ENCODE peak calls at places on chromosomes 1 and 21, in eight cellular contexts. L is RWPE1, H is right lobe of liver, R is lung microvascular endothelial cell, A is anterior cingulate cortex, V is epithelial cell of esophagus, N is H9, U is left ventricle myocardium inferior. O is an unnamed sample.

GRCh38 chr1:177741476-177741875 is 228.4 kb downstream of the SEC16B start:
- DNase-seq in L (no peak), H (no peak), R (no peak), A (no peak), V (no peak), N (no peak), U (no peak), O (no peak)

GRCh38 chr1:68917456-68917855 is 420.6 kb upstream of the DEPDC1 start:
- DNase-seq in L (no peak), H (no peak), R (no peak), A (no peak), V (no peak), N (no peak), U (no peak), O (no peak)

GRCh38 chr1:225772323-225772768 is 5.3 kb upstream of the SRP9 start:
- DNase-seq in L (peak), H (peak), R (peak), A (peak), V (peak), N (peak), U (peak), O (peak)

GRCh38 chr1:153488731-153489130 is 28.3 kb upstream of the S100A7 start:
- DNase-seq in L (no peak), H (no peak), R (no peak), A (no peak), V (no peak), N (no peak), U (no peak), O (no peak)

GRCh38 chr1:25030674-25031589 is 100.9 kb upstream of the RUNX3 start:
- DNase-seq in L (peak), H (no peak), R (no peak), A (no peak), V (peak), N (no peak), U (no peak), O (no peak)

GRCh38 chr1:186682721-186683120 is 2.5 kb upstream of the PTGS2 start:
- DNase-seq in L (no peak), H (no peak), R (no peak), A (no peak), V (peak), N (no peak), U (no peak), O (no peak)

GRCh38 chr1:24322636-24323177 is 3.5 kb downstream of the GRHL3 start:
- DNase-seq in L (no peak), H (no peak), R (no peak), A (no peak), V (peak), N (no peak), U (no peak), O (peak)

GRCh38 chr1:165168466-165168865 is 188.0 kb downstream of the LMX1A start:
- DNase-seq in L (no peak), H (no peak), R (no peak), A (no peak), V (no peak), N (no peak), U (no peak), O (no peak)

GRCh38 chr1:207259391-207259790 is 62.1 kb upstream of the CD55 start:
- DNase-seq in L (no peak), H (no peak), R (peak), A (no peak), V (peak), N (peak), U (no peak), O (no peak)

GRCh38 chr1:51518730-51519047 is 377 bp downstream of the EPS15 start:
- DNase-seq in L (peak), H (peak), R (peak), A (no peak), V (peak), N (no peak), U (peak), O (peak)

GRCh38 chr1:91075233-91076135 is 53.6 kb upstream of the ZNF644 start:
- DNase-seq in L (no peak), H (no peak), R (no peak), A (no peak), V (no peak), N (no peak), U (no peak), O (no peak)

GRCh38 chr1:43666608-43667007 is 16.7 kb downstream of the KDM4A start:
- DNase-seq in L (peak), H (no peak), R (no peak), A (no peak), V (peak), N (no peak), U (no peak), O (no peak)

GRCh38 chr21:25506887-25507286 is 100.4 kb downstream of the MRPL39 start:
- DNase-seq in L (peak), H (no peak), R (no peak), A (no peak), V (peak), N (no peak), U (no peak), O (no peak)

GRCh38 chr1:37825508-37825907 is 17.5 kb upstream of the YRDC start:
- DNase-seq in L (no peak), H (no peak), R (no peak), A (no peak), V (no peak), N (no peak), U (no peak), O (no peak)

GRCh38 chr1:159920202-159920601 is 5.1 kb downstream of the TAGLN2 start:
- DNase-seq in L (no peak), H (no peak), R (no peak), A (no peak), V (no peak), N (no peak), U (no peak), O (no peak)

GRCh38 chr1:233543338-233544255 is 70.3 kb upstream of the KCNK1 start:
- DNase-seq in L (peak), H (no peak), R (no peak), A (peak), V (peak), N (no peak), U (no peak), O (no peak)

GRCh38 chr1:35371506-35371905 is 103.0 kb downstream of the ZMYM4 start:
- DNase-seq in L (no peak), H (no peak), R (no peak), A (no peak), V (no peak), N (no peak), U (no peak), O (no peak)

GRCh38 chr1:120179420-120180348 is 3.4 kb upstream of the SEC22B start:
- DNase-seq in L (no peak), H (peak), R (no peak), A (no peak), V (peak), N (peak), U (no peak), O (peak)

GRCh38 chr1:25647863-25648262 is 31.3 kb downstream of the MAN1C1 start:
- DNase-seq in L (no peak), H (no peak), R (no peak), A (no peak), V (no peak), N (peak), U (peak), O (no peak)

GRCh38 chr1:92995420-92996130 is 34.3 kb upstream of the DIPK1A start:
- DNase-seq in L (no peak), H (no peak), R (no peak), A (no peak), V (peak), N (no peak), U (no peak), O (no peak)

GRCh38 chr1:79895573-79895972 is 889.0 kb upstream of the ADGRL4 start:
- DNase-seq in L (no peak), H (no peak), R (no peak), A (no peak), V (no peak), N (no peak), U (no peak), O (no peak)

GRCh38 chr1:216818284-216818683 is 95.1 kb upstream of the ESRRG start:
- DNase-seq in L (no peak), H (no peak), R (no peak), A (no peak), V (no peak), N (no peak), U (no peak), O (no peak)

GRCh38 chr21:42039911-42040351 is 29.8 kb upstream of the ZBTB21 start:
- DNase-seq in L (no peak), H (no peak), R (no peak), A (no peak), V (no peak), N (no peak), U (peak), O (no peak)

GRCh38 chr1:37767488-37767887 is 2.6 kb upstream of the EPHA10 start:
- DNase-seq in L (no peak), H (no peak), R (no peak), A (no peak), V (no peak), N (no peak), U (no peak), O (no peak)

GRCh38 chr1:165857046-165857801 is 29.8 kb downstream of the UCK2 start:
- DNase-seq in L (no peak), H (peak), R (no peak), A (no peak), V (peak), N (no peak), U (no peak), O (no peak)

GRCh38 chr1:225811622-225812487 is 1.9 kb downstream of the EPHX1 start:
- DNase-seq in L (no peak), H (peak), R (peak), A (no peak), V (peak), N (peak), U (no peak), O (peak)

GRCh38 chr1:222769181-222769580 is 32.2 kb downstream of the FAM177B start:
- DNase-seq in L (no peak), H (no peak), R (no peak), A (no peak), V (no peak), N (no peak), U (no peak), O (no peak)

GRCh38 chr1:114369930-114370329 is 141.1 kb downstream of the TRIM33 start:
- DNase-seq in L (no peak), H (no peak), R (no peak), A (no peak), V (peak), N (no peak), U (no peak), O (no peak)

GRCh38 chr1:232292818-232293217 is 337.1 kb downstream of the SIPA1L2 start:
- DNase-seq in L (no peak), H (no peak), R (no peak), A (no peak), V (peak), N (no peak), U (no peak), O (no peak)

O was measured in cerebellum.